ENCODE peak calls at places on chromosomes 1 and 21, in five cellular contexts. One of them, this sample, is unnamed.

GRCh38 chr1:17885663-17886062 is 130.5 kb downstream of the ACTL8 start:
- DNase-seq in ascending aorta: no peak
- DNase-seq in activated CD4-positive, CD25-positive, alpha-beta regulatory T cell treated with anti-CD3 and anti-CD28 coated beads, Interleukin-2, amount 50 U/mL, for 72 hours: no peak
- DNase-seq in activated CD4-positive, alpha-beta T cell treated with anti-CD3 and anti-CD28 coated beads for 1 hour: no peak
- DNase-seq in ACHN: no peak
- DNase-seq in this sample: no peak

GRCh38 chr21:31459457-31459856 is 115.4 kb upstream of the TIAM1 start:
- DNase-seq in ascending aorta: no peak
- DNase-seq in activated CD4-positive, CD25-positive, alpha-beta regulatory T cell treated with anti-CD3 and anti-CD28 coated beads, Interleukin-2, amount 50 U/mL, for 72 hours: no peak
- DNase-seq in activated CD4-positive, alpha-beta T cell treated with anti-CD3 and anti-CD28 coated beads for 1 hour: no peak
- DNase-seq in ACHN: no peak
- DNase-seq in this sample: no peak

GRCh38 chr1:58437623-58438022 is 108.9 kb downstream of the OMA1 start:
- DNase-seq in ascending aorta: no peak
- DNase-seq in activated CD4-positive, CD25-positive, alpha-beta regulatory T cell treated with anti-CD3 and anti-CD28 coated beads, Interleukin-2, amount 50 U/mL, for 72 hours: no peak
- DNase-seq in activated CD4-positive, alpha-beta T cell treated with anti-CD3 and anti-CD28 coated beads for 1 hour: no peak
- DNase-seq in ACHN: no peak
- DNase-seq in this sample: no peak

GRCh38 chr21:40512590-40512989 is 334.4 kb downstream of the DSCAM start:
- DNase-seq in ascending aorta: no peak
- DNase-seq in activated CD4-positive, CD25-positive, alpha-beta regulatory T cell treated with anti-CD3 and anti-CD28 coated beads, Interleukin-2, amount 50 U/mL, for 72 hours: no peak
- DNase-seq in activated CD4-positive, alpha-beta T cell treated with anti-CD3 and anti-CD28 coated beads for 1 hour: no peak
- DNase-seq in ACHN: peak
- DNase-seq in this sample: peak

GRCh38 chr1:23356451-23356850 is 12.4 kb upstream of the HNRNPR start:
- DNase-seq in ascending aorta: no peak
- DNase-seq in activated CD4-positive, CD25-positive, alpha-beta regulatory T cell treated with anti-CD3 and anti-CD28 coated beads, Interleukin-2, amount 50 U/mL, for 72 hours: no peak
- DNase-seq in activated CD4-positive, alpha-beta T cell treated with anti-CD3 and anti-CD28 coated beads for 1 hour: no peak
- DNase-seq in ACHN: no peak
- DNase-seq in this sample: no peak

GRCh38 chr1:117370071-117370470 is 2.8 kb downstream of the MAN1A2 start:
- DNase-seq in ascending aorta: no peak
- DNase-seq in activated CD4-positive, CD25-positive, alpha-beta regulatory T cell treated with anti-CD3 and anti-CD28 coated beads, Interleukin-2, amount 50 U/mL, for 72 hours: no peak
- DNase-seq in activated CD4-positive, alpha-beta T cell treated with anti-CD3 and anti-CD28 coated beads for 1 hour: no peak
- DNase-seq in ACHN: no peak
- DNase-seq in this sample: no peak

GRCh38 chr1:201126832-201127754 is at the start of gene ASCL5:
- DNase-seq in ascending aorta: no peak
- DNase-seq in activated CD4-positive, CD25-positive, alpha-beta regulatory T cell treated with anti-CD3 and anti-CD28 coated beads, Interleukin-2, amount 50 U/mL, for 72 hours: no peak
- DNase-seq in activated CD4-positive, alpha-beta T cell treated with anti-CD3 and anti-CD28 coated beads for 1 hour: no peak
- DNase-seq in ACHN: peak
- DNase-seq in this sample: no peak

GRCh38 chr1:5982868-5983267 is 9.4 kb downstream of the NPHP4 start:
- DNase-seq in ascending aorta: no peak
- DNase-seq in activated CD4-positive, CD25-positive, alpha-beta regulatory T cell treated with anti-CD3 and anti-CD28 coated beads, Interleukin-2, amount 50 U/mL, for 72 hours: no peak
- DNase-seq in activated CD4-positive, alpha-beta T cell treated with anti-CD3 and anti-CD28 coated beads for 1 hour: no peak
- DNase-seq in ACHN: no peak
- DNase-seq in this sample: no peak

GRCh38 chr1:84634536-84635205 is 55.6 kb downstream of the SSX2IP start:
- DNase-seq in ascending aorta: no peak
- DNase-seq in activated CD4-positive, CD25-positive, alpha-beta regulatory T cell treated with anti-CD3 and anti-CD28 coated beads, Interleukin-2, amount 50 U/mL, for 72 hours: no peak
- DNase-seq in activated CD4-positive, alpha-beta T cell treated with anti-CD3 and anti-CD28 coated beads for 1 hour: no peak
- DNase-seq in ACHN: no peak
- DNase-seq in this sample: no peak

GRCh38 chr1:42177551-42177981 is 13.0 kb upstream of the GUCA2A start:
- DNase-seq in ascending aorta: no peak
- DNase-seq in activated CD4-positive, CD25-positive, alpha-beta regulatory T cell treated with anti-CD3 and anti-CD28 coated beads, Interleukin-2, amount 50 U/mL, for 72 hours: no peak
- DNase-seq in activated CD4-positive, alpha-beta T cell treated with anti-CD3 and anti-CD28 coated beads for 1 hour: no peak
- DNase-seq in ACHN: no peak
- DNase-seq in this sample: no peak

GRCh38 chr1:6423321-6423999 is 1.1 kb upstream of the ESPN start:
- DNase-seq in ascending aorta: no peak
- DNase-seq in activated CD4-positive, CD25-positive, alpha-beta regulatory T cell treated with anti-CD3 and anti-CD28 coated beads, Interleukin-2, amount 50 U/mL, for 72 hours: peak
- DNase-seq in activated CD4-positive, alpha-beta T cell treated with anti-CD3 and anti-CD28 coated beads for 1 hour: peak
- DNase-seq in ACHN: peak
- DNase-seq in this sample: peak

GRCh38 chr1:26349196-26349885 is 4.6 kb downstream of the CRYBG2 start:
- DNase-seq in ascending aorta: no peak
- DNase-seq in activated CD4-positive, CD25-positive, alpha-beta regulatory T cell treated with anti-CD3 and anti-CD28 coated beads, Interleukin-2, amount 50 U/mL, for 72 hours: no peak
- DNase-seq in activated CD4-positive, alpha-beta T cell treated with anti-CD3 and anti-CD28 coated beads for 1 hour: no peak
- DNase-seq in ACHN: peak
- DNase-seq in this sample: no peak

GRCh38 chr1:93670141-93670540 is 11.5 kb downstream of the BCAR3 start:
- DNase-seq in ascending aorta: peak
- DNase-seq in activated CD4-positive, CD25-positive, alpha-beta regulatory T cell treated with anti-CD3 and anti-CD28 coated beads, Interleukin-2, amount 50 U/mL, for 72 hours: no peak
- DNase-seq in activated CD4-positive, alpha-beta T cell treated with anti-CD3 and anti-CD28 coated beads for 1 hour: no peak
- DNase-seq in ACHN: peak
- DNase-seq in this sample: no peak

GRCh38 chr1:229004227-229004833 is 266.6 kb upstream of the RAB4A start:
- DNase-seq in ascending aorta: no peak
- DNase-seq in activated CD4-positive, CD25-positive, alpha-beta regulatory T cell treated with anti-CD3 and anti-CD28 coated beads, Interleukin-2, amount 50 U/mL, for 72 hours: no peak
- DNase-seq in activated CD4-positive, alpha-beta T cell treated with anti-CD3 and anti-CD28 coated beads for 1 hour: no peak
- DNase-seq in ACHN: no peak
- DNase-seq in this sample: no peak

GRCh38 chr1:17122449-17123194 is 3.4 kb upstream of the PADI2 start:
- DNase-seq in ascending aorta: no peak
- DNase-seq in activated CD4-positive, CD25-positive, alpha-beta regulatory T cell treated with anti-CD3 and anti-CD28 coated beads, Interleukin-2, amount 50 U/mL, for 72 hours: no peak
- DNase-seq in activated CD4-positive, alpha-beta T cell treated with anti-CD3 and anti-CD28 coated beads for 1 hour: no peak
- DNase-seq in ACHN: no peak
- DNase-seq in this sample: no peak

GRCh38 chr1:94727846-94728715 is 92.1 kb upstream of the SLC44A3 start:
- DNase-seq in ascending aorta: peak
- DNase-seq in activated CD4-positive, CD25-positive, alpha-beta regulatory T cell treated with anti-CD3 and anti-CD28 coated beads, Interleukin-2, amount 50 U/mL, for 72 hours: no peak
- DNase-seq in activated CD4-positive, alpha-beta T cell treated with anti-CD3 and anti-CD28 coated beads for 1 hour: no peak
- DNase-seq in ACHN: peak
- DNase-seq in this sample: no peak

This sample was measured in glutamatergic neuron.